ENCODE peak calls at places on chromosomes 4 and X, in eight cellular contexts. One of them, this sample, is unnamed.

GRCh38 chrX:13938766-13939530 is 90.7 kb downstream of the GEMIN8 start:
- DNase-seq in CD8-positive, alpha-beta memory T cell: no peak
- DNase-seq in iris pigment epithelial cell: no peak
- DNase-seq in NCI-H69: peak; percentile 43
- DNase-seq in astrocyte of the spinal cord: no peak
- DNase-seq in stimulated activated CD8-positive, alpha-beta memory T cell treated with anti-CD3 and anti-CD28 coated beads, Interleukin-4, amount 100 ng/mL, for 1 hour: no peak
- DNase-seq in AG09319: no peak
- DNase-seq in left lobe of liver: no peak
- DNase-seq in this sample: no peak

GRCh38 chr4:137519406-137519805 is 12.9 kb downstream of the PCDH18 start:
- DNase-seq in left lobe of liver: no peak
- DNase-seq in iris pigment epithelial cell: peak; percentile 83
- DNase-seq in AG09319: no peak
- DNase-seq in stimulated activated CD8-positive, alpha-beta memory T cell treated with anti-CD3 and anti-CD28 coated beads, Interleukin-4, amount 100 ng/mL, for 1 hour: no peak
- DNase-seq in astrocyte of the spinal cord: peak; percentile 81
- DNase-seq in NCI-H69: peak; percentile 5
- DNase-seq in CD8-positive, alpha-beta memory T cell: no peak
- DNase-seq in this sample: no peak

GRCh38 chr4:7892212-7893019 is 47.2 kb downstream of the AFAP1 start:
- DNase-seq in stimulated activated CD8-positive, alpha-beta memory T cell treated with anti-CD3 and anti-CD28 coated beads, Interleukin-4, amount 100 ng/mL, for 1 hour: no peak
- DNase-seq in AG09319: no peak
- DNase-seq in astrocyte of the spinal cord: peak; percentile 97
- DNase-seq in CD8-positive, alpha-beta memory T cell: no peak
- DNase-seq in NCI-H69: peak; percentile 87
- DNase-seq in iris pigment epithelial cell: peak; percentile 94
- DNase-seq in left lobe of liver: no peak
- DNase-seq in this sample: no peak

GRCh38 chr4:80173387-80173786 is 23.9 kb upstream of the PRDM8 start:
- DNase-seq in CD8-positive, alpha-beta memory T cell: no peak
- DNase-seq in astrocyte of the spinal cord: peak; percentile 81
- DNase-seq in left lobe of liver: no peak
- DNase-seq in iris pigment epithelial cell: peak; percentile 79
- DNase-seq in stimulated activated CD8-positive, alpha-beta memory T cell treated with anti-CD3 and anti-CD28 coated beads, Interleukin-4, amount 100 ng/mL, for 1 hour: no peak
- DNase-seq in NCI-H69: no peak
- DNase-seq in AG09319: no peak
- DNase-seq in this sample: peak; percentile 58

GRCh38 chr4:124121511-124121934 is 591.0 kb downstream of the ANKRD50 start:
- DNase-seq in NCI-H69: no peak
- DNase-seq in left lobe of liver: no peak
- DNase-seq in CD8-positive, alpha-beta memory T cell: no peak
- DNase-seq in AG09319: no peak
- DNase-seq in astrocyte of the spinal cord: peak; percentile 88
- DNase-seq in iris pigment epithelial cell: peak; percentile 92
- DNase-seq in stimulated activated CD8-positive, alpha-beta memory T cell treated with anti-CD3 and anti-CD28 coated beads, Interleukin-4, amount 100 ng/mL, for 1 hour: no peak
- DNase-seq in this sample: no peak

GRCh38 chrX:117707948-117708743 is 408.5 kb downstream of the KLHL13 start:
- DNase-seq in left lobe of liver: no peak
- DNase-seq in CD8-positive, alpha-beta memory T cell: no peak
- DNase-seq in NCI-H69: no peak
- DNase-seq in iris pigment epithelial cell: no peak
- DNase-seq in stimulated activated CD8-positive, alpha-beta memory T cell treated with anti-CD3 and anti-CD28 coated beads, Interleukin-4, amount 100 ng/mL, for 1 hour: no peak
- DNase-seq in astrocyte of the spinal cord: no peak
- DNase-seq in AG09319: no peak
- DNase-seq in this sample: no peak

GRCh38 chrX:66050140-66050569 is 10.3 kb upstream of the VSIG4 start:
- DNase-seq in NCI-H69: no peak
- DNase-seq in astrocyte of the spinal cord: no peak
- DNase-seq in CD8-positive, alpha-beta memory T cell: no peak
- DNase-seq in stimulated activated CD8-positive, alpha-beta memory T cell treated with anti-CD3 and anti-CD28 coated beads, Interleukin-4, amount 100 ng/mL, for 1 hour: no peak
- DNase-seq in left lobe of liver: peak; percentile 43
- DNase-seq in AG09319: no peak
- DNase-seq in iris pigment epithelial cell: no peak
- DNase-seq in this sample: no peak

GRCh38 chr4:61583696-61584095 is 383.6 kb downstream of the ADGRL3 start:
- DNase-seq in NCI-H69: no peak
- DNase-seq in stimulated activated CD8-positive, alpha-beta memory T cell treated with anti-CD3 and anti-CD28 coated beads, Interleukin-4, amount 100 ng/mL, for 1 hour: no peak
- DNase-seq in left lobe of liver: no peak
- DNase-seq in CD8-positive, alpha-beta memory T cell: no peak
- DNase-seq in astrocyte of the spinal cord: peak; percentile 68
- DNase-seq in iris pigment epithelial cell: peak; percentile 5
- DNase-seq in AG09319: no peak
- DNase-seq in this sample: no peak

GRCh38 chr4:154582723-154583122 is 7.8 kb downstream of the FGA start:
- DNase-seq in CD8-positive, alpha-beta memory T cell: no peak
- DNase-seq in astrocyte of the spinal cord: no peak
- DNase-seq in left lobe of liver: no peak
- DNase-seq in iris pigment epithelial cell: no peak
- DNase-seq in NCI-H69: no peak
- DNase-seq in stimulated activated CD8-positive, alpha-beta memory T cell treated with anti-CD3 and anti-CD28 coated beads, Interleukin-4, amount 100 ng/mL, for 1 hour: no peak
- DNase-seq in AG09319: no peak
- DNase-seq in this sample: no peak

GRCh38 chr4:37745946-37746345 is 59.8 kb upstream of the RELL1 start:
- DNase-seq in NCI-H69: no peak
- DNase-seq in astrocyte of the spinal cord: peak; percentile 15
- DNase-seq in AG09319: no peak
- DNase-seq in CD8-positive, alpha-beta memory T cell: no peak
- DNase-seq in stimulated activated CD8-positive, alpha-beta memory T cell treated with anti-CD3 and anti-CD28 coated beads, Interleukin-4, amount 100 ng/mL, for 1 hour: no peak
- DNase-seq in left lobe of liver: no peak
- DNase-seq in iris pigment epithelial cell: no peak
- DNase-seq in this sample: no peak

GRCh38 chr4:75848891-75849290 is 53.4 kb downstream of the PPEF2 start:
- DNase-seq in CD8-positive, alpha-beta memory T cell: no peak
- DNase-seq in left lobe of liver: no peak
- DNase-seq in astrocyte of the spinal cord: peak; percentile 50
- DNase-seq in NCI-H69: no peak
- DNase-seq in AG09319: no peak
- DNase-seq in iris pigment epithelial cell: peak; percentile 77
- DNase-seq in stimulated activated CD8-positive, alpha-beta memory T cell treated with anti-CD3 and anti-CD28 coated beads, Interleukin-4, amount 100 ng/mL, for 1 hour: no peak
- DNase-seq in this sample: no peak

GRCh38 chrX:42129022-42129421 is 205.7 kb upstream of the CASK start:
- DNase-seq in AG09319: no peak
- DNase-seq in iris pigment epithelial cell: no peak
- DNase-seq in astrocyte of the spinal cord: no peak
- DNase-seq in NCI-H69: no peak
- DNase-seq in stimulated activated CD8-positive, alpha-beta memory T cell treated with anti-CD3 and anti-CD28 coated beads, Interleukin-4, amount 100 ng/mL, for 1 hour: no peak
- DNase-seq in CD8-positive, alpha-beta memory T cell: no peak
- DNase-seq in left lobe of liver: no peak
- DNase-seq in this sample: no peak

GRCh38 chrX:21932277-21932996 is 8.1 kb upstream of the SMS start:
- DNase-seq in iris pigment epithelial cell: peak; percentile 94
- DNase-seq in NCI-H69: no peak
- DNase-seq in AG09319: peak; percentile 57
- DNase-seq in left lobe of liver: no peak
- DNase-seq in CD8-positive, alpha-beta memory T cell: no peak
- DNase-seq in stimulated activated CD8-positive, alpha-beta memory T cell treated with anti-CD3 and anti-CD28 coated beads, Interleukin-4, amount 100 ng/mL, for 1 hour: no peak
- DNase-seq in astrocyte of the spinal cord: peak; percentile 91
- DNase-seq in this sample: no peak

GRCh38 chr4:144650311-144650820 is 4.4 kb downstream of the HHIP start:
- DNase-seq in astrocyte of the spinal cord: peak; percentile 41
- DNase-seq in iris pigment epithelial cell: no peak
- DNase-seq in stimulated activated CD8-positive, alpha-beta memory T cell treated with anti-CD3 and anti-CD28 coated beads, Interleukin-4, amount 100 ng/mL, for 1 hour: no peak
- DNase-seq in CD8-positive, alpha-beta memory T cell: no peak
- DNase-seq in left lobe of liver: no peak
- DNase-seq in AG09319: no peak
- DNase-seq in NCI-H69: peak; percentile 66
- DNase-seq in this sample: no peak

This sample was measured in MM.1S.